ENCODE peak calls at places on chromosome 20, in four cellular contexts. D, U, O and H are unnamed samples.

GRCh38 chr20:63177134-63177784 is 38.7 kb downstream of the YTHDF1 start:
- DNase-seq in D (no peak), U (peak), O (no peak), H (no peak)

GRCh38 chr20:63968928-63969760 is 586 bp downstream of the ZNF512B start:
- DNase-seq in D (no peak), U (peak), O (no peak), H (no peak)

GRCh38 chr20:1631309-1632227 is 11.8 kb upstream of the SIRPB1 start:
- DNase-seq in D (no peak), U (no peak), O (no peak), H (peak)

GRCh38 chr20:14773486-14773885 is 436.1 kb upstream of the FLRT3 start:
- DNase-seq in D (no peak), U (no peak), O (no peak), H (no peak)

GRCh38 chr20:14790771-14791517 is 453.5 kb upstream of the FLRT3 start:
- DNase-seq in D (peak), U (peak), O (no peak), H (peak)

GRCh38 chr20:63973636-63974401 is 4.1 kb upstream of the ZNF512B start:
- DNase-seq in D (peak), U (peak), O (peak), H (peak)

GRCh38 chr20:58749979-58750378 is 57.4 kb downstream of the NPEPL1 start:
- DNase-seq in D (no peak), U (no peak), O (no peak), H (no peak)

GRCh38 chr20:37729909-37730308 is 36.1 kb downstream of the CTNNBL1 start:
- DNase-seq in D (peak), U (peak), O (no peak), H (peak)

GRCh38 chr20:48047453-48047852 is 262.2 kb upstream of the SULF2 start:
- DNase-seq in D (peak), U (no peak), O (no peak), H (no peak)

GRCh38 chr20:31430568-31431095 is 9.8 kb upstream of the DEFB123 start:
- DNase-seq in D (no peak), U (no peak), O (no peak), H (no peak)

GRCh38 chr20:16713056-16713455 is 16.8 kb upstream of the SNRPB2 start:
- DNase-seq in D (no peak), U (no peak), O (no peak), H (no peak)

GRCh38 chr20:36101201-36101600 is 53.3 kb upstream of the EPB41L1 start:
- DNase-seq in D (no peak), U (no peak), O (no peak), H (no peak)

GRCh38 chr20:57498425-57499400 is 26.2 kb downstream of the CTCFL start:
- DNase-seq in D (no peak), U (peak), O (no peak), H (peak)

GRCh38 chr20:62707981-62708521 is 585 bp upstream of the NTSR1 start:
- DNase-seq in D (no peak), U (peak), O (no peak), H (no peak)

GRCh38 chr20:22525069-22525820 is 59.1 kb downstream of the FOXA2 start:
- DNase-seq in D (no peak), U (no peak), O (no peak), H (no peak)

GRCh38 chr20:59157064-59157463 is 6.6 kb upstream of the ZNF831 start:
- DNase-seq in D (no peak), U (no peak), O (no peak), H (no peak)

GRCh38 chr20:36145877-36146707 is 8.4 kb upstream of the EPB41L1 start:
- DNase-seq in D (no peak), U (no peak), O (no peak), H (no peak)

GRCh38 chr20:61417221-61417941 is 165.3 kb downstream of the CDH4 start:
- DNase-seq in D (no peak), U (no peak), O (no peak), H (no peak)

GRCh38 chr20:64051532-64052325 is 2.3 kb upstream of the SOX18 start:
- DNase-seq in D (no peak), U (no peak), O (peak), H (no peak)

GRCh38 chr20:10795286-10796026 is 121.7 kb upstream of the JAG1 start:
- DNase-seq in D (no peak), U (no peak), O (no peak), H (no peak)

GRCh38 chr20:31824554-31825313 is 5.6 kb downstream of the MYLK2 start:
- DNase-seq in D (no peak), U (no peak), O (no peak), H (no peak)

GRCh38 chr20:61982240-61982950 is 83.3 kb downstream of the TAF4 start:
- DNase-seq in D (no peak), U (no peak), O (no peak), H (no peak)

GRCh38 chr20:48012401-48012974 is 227.2 kb upstream of the SULF2 start:
- DNase-seq in D (peak), U (peak), O (no peak), H (peak)

GRCh38 chr20:63035284-63036185 is 28.8 kb upstream of the BHLHE23 start:
- DNase-seq in D (no peak), U (no peak), O (no peak), H (no peak)

GRCh38 chr20:51373713-51374481 is 168.6 kb downstream of the NFATC2 start:
- DNase-seq in D (no peak), U (no peak), O (no peak), H (no peak)

GRCh38 chr20:11496382-11496781 is 421.3 kb upstream of the BTBD3 start:
- DNase-seq in D (no peak), U (no peak), O (no peak), H (no peak)

GRCh38 chr20:3784863-3785239 is 1.7 kb downstream of the CENPB start:
- DNase-seq in D (no peak), U (no peak), O (no peak), H (no peak)
- H3K4me3 ChIP-seq in D (peak), U (peak), O (peak), H (peak)

GRCh38 chr20:24780648-24781047 is 168.4 kb upstream of the CST7 start:
- DNase-seq in D (no peak), U (no peak), O (no peak), H (no peak)
- TF ChIP-seq CTCF in D (no peak), U (no peak), O (no peak), H (no peak)

GRCh38 chr20:4797275-4797674 is 75.6 kb downstream of the PRND start:
- DNase-seq in D (no peak), U (no peak), O (no peak), H (no peak)
- H3K4me3 ChIP-seq in D (no peak), U (no peak), O (no peak), H (no peak)

GRCh38 chr20:33602826-33603590 is 59.1 kb upstream of the C20orf144 start:
- DNase-seq in D (peak), U (peak), O (no peak), H (no peak)

GRCh38 chr20:33601016-33601415 is 61.1 kb upstream of the C20orf144 start:
- DNase-seq in D (no peak), U (no peak), O (no peak), H (no peak)

GRCh38 chr20:33601861-33602260 is 60.3 kb upstream of the C20orf144 start:
- DNase-seq in D (no peak), U (no peak), O (no peak), H (no peak)

GRCh38 chr20:33604084-33604990 is 57.8 kb upstream of the C20orf144 start:
- DNase-seq in D (peak), U (peak), O (no peak), H (peak)

GRCh38 chr20:33600414-33600813 is 61.7 kb upstream of the C20orf144 start:
- DNase-seq in D (no peak), U (no peak), O (no peak), H (no peak)
- TF ChIP-seq CTCF in D (no peak), U (no peak), O (no peak), H (no peak)

GRCh38 chr20:38731738-38732113 is 7.4 kb downstream of the SLC32A1 start:
- DNase-seq in D (no peak), U (no peak), O (no peak), H (no peak)
- H3K4me3 ChIP-seq in D (no peak), U (no peak), O (no peak), H (no peak)

DNA sequence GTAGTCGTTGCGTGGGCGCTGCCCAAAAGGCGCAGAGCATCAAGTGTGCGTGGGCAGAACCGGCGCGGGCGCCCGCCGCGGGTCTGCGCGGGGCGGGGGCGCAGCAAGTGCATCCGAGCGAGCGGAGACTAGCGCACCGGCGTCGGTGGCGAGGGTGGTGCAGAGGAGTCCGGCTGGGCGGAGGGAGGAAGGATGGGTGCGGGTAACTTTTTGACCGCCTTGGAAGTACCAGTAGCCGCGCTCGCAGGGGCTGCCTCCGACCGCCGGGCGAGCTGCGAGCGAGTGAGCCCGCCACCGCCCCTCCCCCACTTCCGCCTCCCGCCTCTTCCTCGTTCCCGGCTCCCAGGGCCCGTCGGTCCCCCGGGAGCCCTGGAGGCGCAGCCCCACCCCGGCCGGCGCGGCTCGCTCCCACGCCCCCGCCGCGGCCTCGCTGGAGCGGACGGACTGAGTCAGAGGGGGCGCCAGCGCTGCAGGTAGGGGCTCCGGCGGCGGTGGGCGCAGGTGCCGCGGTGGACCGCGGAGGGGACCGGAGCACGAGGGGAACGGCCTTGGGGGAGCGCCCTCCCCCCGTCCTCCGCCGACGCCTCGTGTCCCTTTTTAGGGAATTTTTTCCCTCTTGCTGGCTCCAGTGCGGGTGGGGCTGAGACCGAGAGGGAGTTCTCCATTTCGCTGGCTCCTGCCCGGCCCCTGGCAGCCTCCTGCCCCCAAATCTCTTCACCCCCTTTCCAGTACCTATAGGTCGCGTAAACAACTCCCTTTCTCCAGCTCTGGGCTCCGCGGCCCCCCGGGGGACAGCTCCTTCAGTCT is 1.6 kb upstream of the DBNDD2 start:
- DNase-seq in D (peak), U (peak), O (peak), H (peak)
- TF ChIP-seq CTCF in D (no peak), U (no peak), O (no peak), H (no peak)

DNA sequence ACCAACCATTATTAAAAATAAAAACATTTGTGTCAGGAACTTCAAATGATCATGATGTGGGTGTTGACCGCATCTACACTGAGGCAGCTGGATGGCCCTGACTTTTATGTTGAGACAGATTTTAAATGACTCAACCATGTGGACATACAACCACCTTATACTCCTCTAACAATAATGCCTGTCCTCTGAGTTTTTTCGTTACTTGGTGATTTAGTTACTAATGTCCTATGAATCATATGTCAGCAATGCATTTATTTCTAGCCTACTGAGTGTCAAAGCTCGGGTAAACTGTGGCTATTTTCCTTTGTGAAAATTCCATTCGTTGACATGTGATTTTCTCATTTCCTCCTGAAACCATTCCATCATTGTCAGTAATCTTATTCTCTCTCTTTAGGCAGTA is 38.9 kb upstream of the NKX2-4 start:
- DNase-seq in D (peak), U (peak), O (no peak), H (peak)
- H3K4me3 ChIP-seq in D (no peak), U (no peak), O (no peak), H (no peak)